ENCODE peak calls at places on chromosomes 11 and 22, in nine cellular contexts. M is CD8-positive, alpha-beta memory T cell; K is GM12865; D is amygdala; A is LHCN-M2; F is H54; N is suprapubic skin; R is NCI-H2029 treated with DMSO at 0.1 percent for 48 hours; X is stimulated activated effector memory CD8-positive, alpha-beta T cell treated with anti-CD3 and anti-CD28 coated beads, Interleukin-12 subunit alpha, Interleukin-12 subunit beta, amount 100 ng/mL, for 72 hours. Y is an unnamed sample.

GRCh38 chr11:17730608-17731462 is 3.7 kb upstream of the KCNC1 start:
- DNase-seq in M (peak; percentile 32), K (peak; percentile 70), D (peak; percentile 73), A (peak; percentile 82), F (peak; percentile 98), N (no peak), R (peak; percentile 90), X (peak; percentile 57), Y (peak; percentile 98)

GRCh38 chr22:41512421-41513194 is 31.7 kb downstream of the POLR3H start:
- DNase-seq in M (no peak), K (no peak), D (no peak), A (peak; percentile 60), F (peak; percentile 83), N (no peak), R (peak; percentile 32), X (no peak), Y (peak; percentile 69)

GRCh38 chr11:12289667-12290476 is 87.5 kb upstream of the PARVA start:
- DNase-seq in M (no peak), K (peak; percentile 51), D (no peak), A (no peak), F (no peak), N (peak; percentile 43), R (no peak), X (no peak), Y (no peak)

GRCh38 chr11:112302226-112302868 is 41.7 kb upstream of the PLET1 start:
- DNase-seq in M (no peak), K (no peak), D (no peak), A (no peak), F (no peak), N (no peak), R (no peak), X (no peak), Y (no peak)

GRCh38 chr11:119572481-119573424 is 149.8 kb upstream of the THY1 start:
- DNase-seq in M (no peak), K (no peak), D (no peak), A (no peak), F (no peak), N (no peak), R (no peak), X (no peak), Y (no peak)

GRCh38 chr11:2687782-2688191 is 12.0 kb downstream of the KCNQ1OT1 start:
- DNase-seq in M (no peak), K (no peak), D (no peak), A (no peak), F (no peak), N (peak; percentile 71), R (no peak), X (no peak), Y (no peak)

GRCh38 chr11:15671216-15671615 is 556.5 kb downstream of the INSC start:
- DNase-seq in M (no peak), K (no peak), D (no peak), A (no peak), F (no peak), N (no peak), R (no peak), X (no peak), Y (no peak)

GRCh38 chr11:35162795-35163194 is 23.8 kb downstream of the CD44 start:
- DNase-seq in M (no peak), K (peak; percentile 42), D (no peak), A (no peak), F (no peak), N (no peak), R (no peak), X (no peak), Y (no peak)

GRCh38 chr11:6601041-6601461 is 2.4 kb downstream of the RRP8 start:
- DNase-seq in M (no peak), K (no peak), D (no peak), A (no peak), F (no peak), N (no peak), R (no peak), X (no peak), Y (no peak)

GRCh38 chr22:33875316-33875715 is 45.0 kb downstream of the LARGE1 start:
- DNase-seq in M (no peak), K (no peak), D (no peak), A (no peak), F (no peak), N (no peak), R (no peak), X (no peak), Y (no peak)

GRCh38 chr11:120339394-120339890 is 3.2 kb downstream of the ARHGEF12 start:
- DNase-seq in M (no peak), K (no peak), D (peak; percentile 15), A (peak; percentile 49), F (no peak), N (no peak), R (no peak), X (no peak), Y (no peak)

GRCh38 chr11:117818036-117818858 is 6.3 kb downstream of the FXYD2 start:
- DNase-seq in M (no peak), K (peak; percentile 86), D (no peak), A (no peak), F (no peak), N (no peak), R (no peak), X (peak; percentile 48), Y (no peak)

GRCh38 chr11:833114-833791 is 501 bp downstream of the CD151 start:
- DNase-seq in M (no peak), K (no peak), D (no peak), A (no peak), F (no peak), N (no peak), R (no peak), X (no peak), Y (no peak)

GRCh38 chr11:40306938-40307548 is 1152.4 kb downstream of the LRRC4C start:
- DNase-seq in M (no peak), K (peak; percentile 46), D (no peak), A (no peak), F (peak; percentile 38), N (no peak), R (no peak), X (no peak), Y (peak; percentile 29)

GRCh38 chr22:42072606-42073330 is 1.3 kb upstream of the PHETA2 start:
- DNase-seq in M (no peak), K (peak; percentile 30), D (no peak), A (no peak), F (no peak), N (peak; percentile 60), R (no peak), X (no peak), Y (no peak)

GRCh38 chr11:101466352-101466751 is 117.5 kb downstream of the TRPC6 start:
- DNase-seq in M (no peak), K (no peak), D (no peak), A (no peak), F (no peak), N (no peak), R (no peak), X (no peak), Y (no peak)

GRCh38 chr22:36206255-36206654 is 4.6 kb upstream of the APOL4 start:
- DNase-seq in M (no peak), K (no peak), D (no peak), A (no peak), F (no peak), N (no peak), R (no peak), X (no peak), Y (no peak)

Y was measured in 8988T.